ENCODE peak calls at places on chromosomes 16 and 17, in ten cellular contexts. P is adipocyte, Y is A549, J is SK-N-DZ, R is erythroblast, I is cardiac muscle cell, X is cortex of kidney, U is COR-L47, M is tibial artery, C is NCI-H460. K is an unnamed sample.

GRCh38 chr16:19781196-19781595 is 63.1 kb downstream of the IQCK start:
- DNase-seq in P (peak), Y (no peak), J (no peak), R (no peak), I (no peak), X (no peak), U (no peak), M (no peak), C (no peak), K (no peak)

GRCh38 chr16:53048139-53048915 is 4.4 kb downstream of the CHD9NB start:
- DNase-seq in P (no peak), Y (no peak), J (no peak), R (no peak), I (no peak), X (no peak), U (no peak), M (no peak), C (no peak), K (no peak)

GRCh38 chr16:69225136-69225535 is 38.2 kb downstream of the SNTB2 start:
- DNase-seq in P (no peak), Y (no peak), J (no peak), R (no peak), I (no peak), X (no peak), U (no peak), M (no peak), C (no peak), K (no peak)

GRCh38 chr17:50844117-50844700 is 8.8 kb downstream of the WFIKKN2 start:
- DNase-seq in P (no peak), Y (no peak), J (no peak), R (no peak), I (no peak), X (no peak), U (no peak), M (peak), C (no peak), K (no peak)

GRCh38 chr17:6823011-6823442 is 8.5 kb downstream of the TEKT1 start:
- DNase-seq in P (peak), Y (peak), J (no peak), R (no peak), I (no peak), X (no peak), U (no peak), M (no peak), C (no peak), K (peak)

GRCh38 chr17:67520916-67521772 is 144.1 kb downstream of the PITPNC1 start:
- DNase-seq in P (peak), Y (no peak), J (no peak), R (no peak), I (no peak), X (no peak), U (no peak), M (no peak), C (no peak), K (no peak)

GRCh38 chr17:27339836-27340550 is 46.1 kb downstream of the WSB1 start:
- DNase-seq in P (no peak), Y (peak), J (no peak), R (peak), I (no peak), X (no peak), U (no peak), M (peak), C (peak), K (no peak)

GRCh38 chr17:71004413-71004812 is 835.1 kb downstream of the KCNJ2 start:
- DNase-seq in P (no peak), Y (no peak), J (no peak), R (no peak), I (no peak), X (no peak), U (no peak), M (no peak), C (no peak), K (no peak)

GRCh38 chr17:1557355-1558095 is 5.1 kb downstream of the PITPNA start:
- DNase-seq in P (no peak), Y (no peak), J (no peak), R (no peak), I (no peak), X (no peak), U (no peak), M (no peak), C (no peak), K (no peak)

K was measured in HFFc6.